ENCODE peak calls at places on chromosomes 2 and 18, in seven cellular contexts. I is tibial artery; O is activated CD4-positive, alpha-beta memory T cell treated with anti-CD3 and anti-CD28 coated beads for 36 hours; L is iPS-NIHi11; X is A549; U is hippocampal formation; T is fibroblast of the aortic adventitia. M is an unnamed sample.

GRCh38 chr2:178193823-178194599 is at the start of gene OSBPL6:
- DNase-seq in I (peak), O (peak), L (peak), X (peak), U (peak), T (peak), M (peak)

GRCh38 chr18:69444221-69444620 is 43.5 kb downstream of the DOK6 start:
- DNase-seq in I (no peak), O (no peak), L (no peak), X (no peak), U (no peak), T (peak), M (no peak)

GRCh38 chr2:9631976-9632700 is 1.3 kb upstream of the YWHAQ start:
- DNase-seq in I (no peak), O (no peak), L (peak), X (no peak), U (no peak), T (no peak), M (no peak)

GRCh38 chr2:84481702-84482101 is 22.6 kb upstream of the SUCLG1 start:
- DNase-seq in I (no peak), O (peak), L (no peak), X (no peak), U (no peak), T (peak), M (no peak)

GRCh38 chr2:38797276-38797675 is 19.3 kb downstream of the GEMIN6 start:
- DNase-seq in I (no peak), O (no peak), L (no peak), X (peak), U (no peak), T (peak), M (peak)

GRCh38 chr2:232139786-232140562 is 178.5 kb downstream of the DIS3L2 start:
- DNase-seq in I (no peak), O (no peak), L (no peak), X (no peak), U (no peak), T (peak), M (no peak)

GRCh38 chr2:239283961-239284801 is 116.6 kb downstream of the HDAC4 start:
- DNase-seq in I (peak), O (no peak), L (no peak), X (no peak), U (no peak), T (no peak), M (no peak)

GRCh38 chr2:65142515-65142914 is 12.6 kb upstream of the RAB1A start:
- DNase-seq in I (no peak), O (peak), L (no peak), X (no peak), U (no peak), T (no peak), M (no peak)

GRCh38 chr2:55165567-55165966 is 66.5 kb downstream of the CLHC1 start:
- DNase-seq in I (no peak), O (no peak), L (no peak), X (no peak), U (no peak), T (peak), M (no peak)

GRCh38 chr2:36459725-36460137 is 104.2 kb downstream of the CRIM1 start:
- DNase-seq in I (no peak), O (no peak), L (peak), X (peak), U (no peak), T (peak), M (peak)

GRCh38 chr2:172297531-172297930 is 129.9 kb upstream of the ITGA6 start:
- DNase-seq in I (no peak), O (no peak), L (no peak), X (no peak), U (no peak), T (no peak), M (no peak)

GRCh38 chr18:70397259-70397925 is 108.5 kb downstream of the SOCS6 start:
- DNase-seq in I (no peak), O (no peak), L (no peak), X (no peak), U (no peak), T (no peak), M (no peak)

GRCh38 chr18:8607776-8608682 is 1.2 kb upstream of the RAB12 start:
- DNase-seq in I (no peak), O (no peak), L (no peak), X (no peak), U (no peak), T (peak), M (no peak)

GRCh38 chr2:197200657-197201056 is 109.9 kb downstream of the ANKRD44 start:
- DNase-seq in I (no peak), O (no peak), L (no peak), X (no peak), U (no peak), T (no peak), M (no peak)

GRCh38 chr2:3692375-3692774 is 11.0 kb upstream of the DCDC2C start:
- DNase-seq in I (no peak), O (no peak), L (peak), X (peak), U (no peak), T (no peak), M (peak)

GRCh38 chr2:6977786-6978185 is 60.6 kb downstream of the RNF144A start:
- DNase-seq in I (no peak), O (no peak), L (no peak), X (no peak), U (no peak), T (no peak), M (no peak)